ENCODE peak calls at places on chromosomes 12 and 14, in eight cellular contexts. D is epithelial cell of esophagus; I is bronchial epithelial cell; A is right lobe of liver; X is adrenal gland; M is activated CD8-positive, alpha-beta T cell treated with anti-CD3 and anti-CD28 coated beads for 36 hours; C is fibroblast of lung; E is CD8-positive, alpha-beta T cell. B is an unnamed sample.

GRCh38 chr12:6133642-6134041 is 9.2 kb upstream of the VWF start:
- DNase-seq in D (no peak), I (no peak), A (no peak), X (no peak), M (no peak), C (no peak), E (no peak), B (no peak)

GRCh38 chr12:120817559-120818330 is 86.4 kb downstream of the SPPL3 start:
- DNase-seq in D (no peak), I (no peak), A (no peak), X (no peak), M (no peak), C (no peak), E (no peak), B (no peak)

GRCh38 chr14:22391908-22392307 is 197.1 kb downstream of the DAD1 start:
- DNase-seq in D (peak; percentile 81), I (peak; percentile 72), A (no peak), X (peak; percentile 44), M (no peak), C (peak; percentile 70), E (no peak), B (no peak)

GRCh38 chr12:15779925-15780324 is 9.3 kb downstream of the EPS8 start:
- DNase-seq in D (peak; percentile 17), I (no peak), A (no peak), X (no peak), M (no peak), C (no peak), E (no peak), B (no peak)

GRCh38 chr12:102957339-102958050 is at the start of gene ASCL1:
- DNase-seq in D (peak; percentile 33), I (no peak), A (no peak), X (no peak), M (no peak), C (peak; percentile 18), E (no peak), B (no peak)

GRCh38 chr14:95104911-95105310 is 52.4 kb downstream of the DICER1 start:
- DNase-seq in D (no peak), I (no peak), A (no peak), X (no peak), M (no peak), C (no peak), E (no peak), B (no peak)

GRCh38 chr14:34496007-34496678 is 34.1 kb upstream of the SPTSSA start:
- DNase-seq in D (no peak), I (no peak), A (no peak), X (no peak), M (no peak), C (no peak), E (no peak), B (no peak)

GRCh38 chr12:68334136-68334535 is 2.0 kb upstream of the MDM1 start:
- DNase-seq in D (peak; percentile 12), I (no peak), A (no peak), X (no peak), M (peak; percentile 47), C (no peak), E (no peak), B (no peak)

GRCh38 chr14:95231966-95232365 is 74.6 kb upstream of the DICER1 start:
- DNase-seq in D (peak; percentile 21), I (no peak), A (no peak), X (no peak), M (no peak), C (no peak), E (no peak), B (no peak)

GRCh38 chr14:31543969-31544799 is 17.0 kb upstream of the NUBPL start:
- DNase-seq in D (no peak), I (no peak), A (no peak), X (no peak), M (no peak), C (peak; percentile 26), E (no peak), B (no peak)

GRCh38 chr14:90747909-90748308 is 68.3 kb downstream of the TTC7B start:
- DNase-seq in D (no peak), I (no peak), A (no peak), X (no peak), M (no peak), C (no peak), E (no peak), B (no peak)

GRCh38 chr12:80892597-80893445 is 44.9 kb downstream of the LIN7A start:
- DNase-seq in D (no peak), I (no peak), A (no peak), X (no peak), M (no peak), C (no peak), E (no peak), B (no peak)

GRCh38 chr12:94874086-94874985 is 129.2 kb downstream of the NDUFA12 start:
- DNase-seq in D (no peak), I (no peak), A (no peak), X (no peak), M (no peak), C (no peak), E (no peak), B (no peak)

GRCh38 chr12:48969847-48970701 is 1.5 kb downstream of the WNT10B start:
- DNase-seq in D (no peak), I (no peak), A (no peak), X (no peak), M (peak; percentile 26), C (peak; percentile 17), E (no peak), B (no peak)

GRCh38 chr12:53051058-53051880 is 1.4 kb downstream of the TNS2 start:
- DNase-seq in D (peak; percentile 66), I (peak; percentile 66), A (peak; percentile 92), X (peak; percentile 75), M (no peak), C (peak; percentile 76), E (no peak), B (peak; percentile 92)

GRCh38 chr12:51905507-51906438 is 1.5 kb upstream of the ACVRL1 start:
- DNase-seq in D (no peak), I (no peak), A (peak; percentile 42), X (no peak), M (no peak), C (peak; percentile 74), E (no peak), B (no peak)

GRCh38 chr12:47270782-47271664 is 191.3 kb upstream of the AMIGO2 start:
- DNase-seq in D (peak; percentile 96), I (peak; percentile 99), A (no peak), X (no peak), M (peak; percentile 70), C (peak; percentile 21), E (no peak), B (no peak)

GRCh38 chr12:94320109-94320508 is 139.6 kb downstream of the CEP83 start:
- DNase-seq in D (no peak), I (no peak), A (no peak), X (no peak), M (no peak), C (no peak), E (no peak), B (no peak)

GRCh38 chr12:29688914-29689313 is 94.8 kb downstream of the TMTC1 start:
- DNase-seq in D (no peak), I (no peak), A (no peak), X (no peak), M (no peak), C (no peak), E (no peak), B (no peak)

GRCh38 chr12:76030378-76031080 is 1.0 kb downstream of the PHLDA1 start:
- DNase-seq in D (no peak), I (no peak), A (peak; percentile 67), X (peak; percentile 43), M (peak; percentile 54), C (peak; percentile 66), E (peak; percentile 22), B (no peak)

GRCh38 chr12:2110841-2111566 is 58.2 kb downstream of the CACNA1C start:
- DNase-seq in D (no peak), I (no peak), A (no peak), X (no peak), M (no peak), C (no peak), E (no peak), B (no peak)

DNA sequence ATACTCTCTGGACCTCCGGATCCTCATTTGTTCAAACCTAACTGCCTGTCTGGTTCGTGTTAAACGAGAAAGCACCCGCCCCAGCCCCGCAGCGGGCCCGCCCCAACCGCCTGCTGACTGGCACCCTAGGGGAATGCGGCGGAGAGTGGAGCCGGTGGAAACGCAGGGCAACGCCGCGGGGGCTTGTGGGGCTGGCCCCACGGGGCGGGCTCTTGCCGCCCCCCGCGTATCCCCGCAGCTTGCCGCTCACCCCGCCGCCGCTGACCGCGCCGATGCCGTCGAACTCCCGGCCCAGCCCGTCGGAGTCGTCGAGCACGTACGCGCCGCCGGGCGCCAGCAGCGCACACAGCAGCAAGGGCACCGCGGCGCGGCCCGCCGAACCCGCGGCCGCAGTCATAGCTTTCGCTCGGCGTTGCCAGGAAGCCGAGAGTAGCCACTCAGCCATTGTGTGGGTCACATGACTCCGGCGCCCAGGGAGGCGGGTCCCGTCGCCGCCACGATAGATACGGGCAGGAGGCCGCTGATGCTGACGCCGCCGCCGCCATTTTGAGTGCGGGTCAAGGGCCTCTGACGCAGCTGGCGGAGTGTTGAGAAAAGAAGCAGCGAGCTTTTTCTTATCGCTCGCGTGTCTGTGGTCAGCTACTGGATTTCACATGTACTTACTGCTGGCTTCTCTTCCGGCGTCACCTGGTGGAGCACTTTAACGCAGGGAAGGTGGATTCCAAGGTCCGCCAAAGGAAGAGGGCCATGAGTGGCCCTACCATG is at the start of gene GALC:
- DNase-seq in D (peak; percentile 91), I (peak; percentile 76), A (peak; percentile 97), X (peak; percentile 96), M (peak; percentile 98), C (peak; percentile 90), E (peak; percentile 95), B (peak; percentile 96)
- TF ChIP-seq CTCF in D (no peak), I (no peak), A (no peak), X (no peak), M (no peak), C (no peak), E (no peak), B (no peak)

GRCh38 chr12:62933871-62934798 is 815 bp downstream of the PPM1H start:
- DNase-seq in D (peak; percentile 14), I (no peak), A (peak; percentile 74), X (peak; percentile 32), M (peak; percentile 18), C (peak; percentile 9), E (no peak), B (no peak)
- TF ChIP-seq CTCF in D (no peak), I (no peak), A (no peak), X (no peak), M (no peak), C (no peak), E (no peak), B (no peak)

GRCh38 chr14:97319691-97320090 is 522.5 kb downstream of the VRK1 start:
- DNase-seq in D (no peak), I (no peak), A (no peak), X (peak; percentile 19), M (no peak), C (no peak), E (no peak), B (no peak)
- TF ChIP-seq CTCF in D (no peak), I (no peak), A (no peak), X (no peak), M (no peak), C (no peak), E (no peak), B (no peak)

DNA sequence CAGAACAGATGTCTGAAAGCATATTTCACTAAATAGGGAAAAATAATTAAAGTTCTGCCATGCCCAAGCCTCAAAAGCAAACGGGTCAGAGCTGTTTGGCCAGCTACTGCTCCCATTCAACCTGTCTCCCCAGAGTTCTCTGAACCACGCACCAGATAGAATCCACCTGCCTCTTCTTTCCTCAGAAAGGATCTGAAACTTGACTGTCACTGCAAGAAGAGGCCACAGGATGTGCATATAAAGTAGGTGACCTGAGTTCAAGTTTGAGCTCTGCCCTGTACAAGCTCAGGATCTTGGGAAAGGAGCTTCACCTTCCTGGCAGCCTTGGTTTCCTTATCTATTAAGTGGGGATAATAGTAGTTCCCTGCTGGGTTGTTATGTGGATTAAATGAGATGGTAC is 91.8 kb downstream of the NUAK1 start:
- DNase-seq in D (no peak), I (no peak), A (no peak), X (no peak), M (no peak), C (no peak), E (no peak), B (no peak)
- TF ChIP-seq CTCF in D (no peak), I (no peak), A (no peak), X (no peak), M (no peak), C (no peak), E (no peak), B (no peak)

B was measured in chondrocyte.